ENCODE peak calls at places on chromosomes 12 and 14, in four cellular contexts. One of them, this sample, is unnamed.

GRCh38 chr14:58599145-58599544 is 38.6 kb upstream of the DACT1 start:
- DNase-seq in HEK293T: no peak
- DNase-seq in EH: no peak
- DNase-seq in stimulated activated CD4-positive, alpha-beta T cell treated with anti-CD3 and anti-CD28 coated beads, Interleukin-12 subunit alpha, Interleukin-12 subunit beta, amount 100 ng/mL, for 48 hours: no peak
- DNase-seq in this sample: no peak

GRCh38 chr12:52254180-52254964 is 20.1 kb upstream of the KRT86 start:
- DNase-seq in HEK293T: no peak
- DNase-seq in stimulated activated CD4-positive, alpha-beta T cell treated with anti-CD3 and anti-CD28 coated beads, Interleukin-12 subunit alpha, Interleukin-12 subunit beta, amount 100 ng/mL, for 48 hours: no peak
- DNase-seq in EH: no peak
- DNase-seq in this sample: no peak

GRCh38 chr14:37202265-37202664 is 4.5 kb downstream of the MIPOL1 start:
- DNase-seq in stimulated activated CD4-positive, alpha-beta T cell treated with anti-CD3 and anti-CD28 coated beads, Interleukin-12 subunit alpha, Interleukin-12 subunit beta, amount 100 ng/mL, for 48 hours: no peak
- DNase-seq in EH: peak; percentile 4
- DNase-seq in HEK293T: no peak
- DNase-seq in this sample: no peak

GRCh38 chr12:76530531-76530930 is 29.0 kb downstream of the OSBPL8 start:
- DNase-seq in stimulated activated CD4-positive, alpha-beta T cell treated with anti-CD3 and anti-CD28 coated beads, Interleukin-12 subunit alpha, Interleukin-12 subunit beta, amount 100 ng/mL, for 48 hours: no peak
- DNase-seq in EH: no peak
- DNase-seq in HEK293T: peak; percentile 13
- DNase-seq in this sample: no peak

GRCh38 chr14:100004392-100004791 is 60.8 kb upstream of the EVL start:
- DNase-seq in stimulated activated CD4-positive, alpha-beta T cell treated with anti-CD3 and anti-CD28 coated beads, Interleukin-12 subunit alpha, Interleukin-12 subunit beta, amount 100 ng/mL, for 48 hours: no peak
- DNase-seq in HEK293T: no peak
- DNase-seq in EH: no peak
- DNase-seq in this sample: no peak

GRCh38 chr14:71410578-71411279 is 503.5 kb downstream of the PCNX1 start:
- DNase-seq in HEK293T: no peak
- DNase-seq in stimulated activated CD4-positive, alpha-beta T cell treated with anti-CD3 and anti-CD28 coated beads, Interleukin-12 subunit alpha, Interleukin-12 subunit beta, amount 100 ng/mL, for 48 hours: no peak
- DNase-seq in EH: peak; percentile 36
- DNase-seq in this sample: no peak

GRCh38 chr14:22838631-22839041 is 2.3 kb downstream of the MMP14 start:
- DNase-seq in stimulated activated CD4-positive, alpha-beta T cell treated with anti-CD3 and anti-CD28 coated beads, Interleukin-12 subunit alpha, Interleukin-12 subunit beta, amount 100 ng/mL, for 48 hours: no peak
- DNase-seq in EH: peak; percentile 88
- DNase-seq in HEK293T: no peak
- DNase-seq in this sample: no peak

GRCh38 chr12:49342066-49342913 is 4.4 kb upstream of the DNAJC22 start:
- DNase-seq in HEK293T: peak; percentile 88
- DNase-seq in stimulated activated CD4-positive, alpha-beta T cell treated with anti-CD3 and anti-CD28 coated beads, Interleukin-12 subunit alpha, Interleukin-12 subunit beta, amount 100 ng/mL, for 48 hours: peak; percentile 77
- DNase-seq in EH: peak; percentile 74
- DNase-seq in this sample: no peak

GRCh38 chr14:104146651-104147345 is 8.4 kb downstream of the KIF26A start:
- DNase-seq in stimulated activated CD4-positive, alpha-beta T cell treated with anti-CD3 and anti-CD28 coated beads, Interleukin-12 subunit alpha, Interleukin-12 subunit beta, amount 100 ng/mL, for 48 hours: no peak
- DNase-seq in EH: no peak
- DNase-seq in HEK293T: no peak
- DNase-seq in this sample: no peak

GRCh38 chr14:37595809-37596595 is 573 bp downstream of the TTC6 start:
- DNase-seq in stimulated activated CD4-positive, alpha-beta T cell treated with anti-CD3 and anti-CD28 coated beads, Interleukin-12 subunit alpha, Interleukin-12 subunit beta, amount 100 ng/mL, for 48 hours: peak; percentile 72
- DNase-seq in EH: peak; percentile 16
- DNase-seq in HEK293T: peak; percentile 36
- DNase-seq in this sample: no peak

GRCh38 chr14:59829941-59830734 is 40.4 kb downstream of the RTN1 start:
- DNase-seq in HEK293T: no peak
- DNase-seq in EH: peak; percentile 1
- DNase-seq in stimulated activated CD4-positive, alpha-beta T cell treated with anti-CD3 and anti-CD28 coated beads, Interleukin-12 subunit alpha, Interleukin-12 subunit beta, amount 100 ng/mL, for 48 hours: no peak
- DNase-seq in this sample: no peak

GRCh38 chr12:132151145-132151765 is 7.0 kb downstream of the NOC4L start:
- DNase-seq in stimulated activated CD4-positive, alpha-beta T cell treated with anti-CD3 and anti-CD28 coated beads, Interleukin-12 subunit alpha, Interleukin-12 subunit beta, amount 100 ng/mL, for 48 hours: no peak
- DNase-seq in HEK293T: no peak
- DNase-seq in EH: no peak
- DNase-seq in this sample: no peak

GRCh38 chr14:68393178-68393763 is 399.6 kb downstream of the ZFP36L1 start:
- DNase-seq in HEK293T: peak; percentile 9
- DNase-seq in stimulated activated CD4-positive, alpha-beta T cell treated with anti-CD3 and anti-CD28 coated beads, Interleukin-12 subunit alpha, Interleukin-12 subunit beta, amount 100 ng/mL, for 48 hours: no peak
- DNase-seq in EH: no peak
- DNase-seq in this sample: no peak

GRCh38 chr14:42665083-42665482 is 1058.4 kb downstream of the LRFN5 start:
- DNase-seq in EH: no peak
- DNase-seq in HEK293T: no peak
- DNase-seq in stimulated activated CD4-positive, alpha-beta T cell treated with anti-CD3 and anti-CD28 coated beads, Interleukin-12 subunit alpha, Interleukin-12 subunit beta, amount 100 ng/mL, for 48 hours: no peak
- DNase-seq in this sample: no peak

GRCh38 chr14:90580381-90581335 is 183.8 kb downstream of the CALM1 start:
- DNase-seq in HEK293T: no peak
- DNase-seq in stimulated activated CD4-positive, alpha-beta T cell treated with anti-CD3 and anti-CD28 coated beads, Interleukin-12 subunit alpha, Interleukin-12 subunit beta, amount 100 ng/mL, for 48 hours: no peak
- DNase-seq in EH: no peak
- DNase-seq in this sample: no peak

GRCh38 chr12:22729431-22729830 is 104.5 kb downstream of the ETNK1 start:
- DNase-seq in HEK293T: no peak
- DNase-seq in stimulated activated CD4-positive, alpha-beta T cell treated with anti-CD3 and anti-CD28 coated beads, Interleukin-12 subunit alpha, Interleukin-12 subunit beta, amount 100 ng/mL, for 48 hours: no peak
- DNase-seq in EH: no peak
- DNase-seq in this sample: no peak

GRCh38 chr12:21773799-21774198 is 707 bp downstream of the KCNJ8 start:
- DNase-seq in HEK293T: no peak
- DNase-seq in EH: peak; percentile 29
- DNase-seq in stimulated activated CD4-positive, alpha-beta T cell treated with anti-CD3 and anti-CD28 coated beads, Interleukin-12 subunit alpha, Interleukin-12 subunit beta, amount 100 ng/mL, for 48 hours: no peak
- DNase-seq in this sample: no peak

GRCh38 chr12:4274960-4275868 is 1.7 kb downstream of the CCND2 start:
- DNase-seq in EH: peak; percentile 8
- DNase-seq in stimulated activated CD4-positive, alpha-beta T cell treated with anti-CD3 and anti-CD28 coated beads, Interleukin-12 subunit alpha, Interleukin-12 subunit beta, amount 100 ng/mL, for 48 hours: no peak
- DNase-seq in HEK293T: no peak
- DNase-seq in this sample: no peak

GRCh38 chr14:90382491-90383125 is 14.2 kb upstream of the CALM1 start:
- DNase-seq in stimulated activated CD4-positive, alpha-beta T cell treated with anti-CD3 and anti-CD28 coated beads, Interleukin-12 subunit alpha, Interleukin-12 subunit beta, amount 100 ng/mL, for 48 hours: peak; percentile 48
- DNase-seq in EH: peak; percentile 85
- DNase-seq in HEK293T: peak; percentile 63
- DNase-seq in this sample: no peak

GRCh38 chr12:53064613-53065415 is 14.4 kb downstream of the SPRYD3 start:
- DNase-seq in EH: no peak
- DNase-seq in HEK293T: no peak
- DNase-seq in stimulated activated CD4-positive, alpha-beta T cell treated with anti-CD3 and anti-CD28 coated beads, Interleukin-12 subunit alpha, Interleukin-12 subunit beta, amount 100 ng/mL, for 48 hours: no peak
- DNase-seq in this sample: no peak

GRCh38 chr12:6873094-6874006 is at the start of gene SPSB2:
- DNase-seq in stimulated activated CD4-positive, alpha-beta T cell treated with anti-CD3 and anti-CD28 coated beads, Interleukin-12 subunit alpha, Interleukin-12 subunit beta, amount 100 ng/mL, for 48 hours: peak; percentile 96
- DNase-seq in HEK293T: peak; percentile 96
- DNase-seq in EH: peak; percentile 95
- DNase-seq in this sample: peak; percentile 77

GRCh38 chr14:56482306-56482705 is 97.3 kb upstream of the TMEM260 start:
- DNase-seq in EH: peak; percentile 18
- DNase-seq in HEK293T: peak; percentile 45
- DNase-seq in stimulated activated CD4-positive, alpha-beta T cell treated with anti-CD3 and anti-CD28 coated beads, Interleukin-12 subunit alpha, Interleukin-12 subunit beta, amount 100 ng/mL, for 48 hours: no peak
- DNase-seq in this sample: no peak

GRCh38 chr12:34406228-34406995 is 384.1 kb downstream of the ALG10 start:
- DNase-seq in stimulated activated CD4-positive, alpha-beta T cell treated with anti-CD3 and anti-CD28 coated beads, Interleukin-12 subunit alpha, Interleukin-12 subunit beta, amount 100 ng/mL, for 48 hours: no peak
- DNase-seq in HEK293T: peak; percentile 0
- DNase-seq in EH: no peak
- DNase-seq in this sample: no peak

GRCh38 chr12:103915306-103915705 is 14.9 kb upstream of the HSP90B1 start:
- DNase-seq in stimulated activated CD4-positive, alpha-beta T cell treated with anti-CD3 and anti-CD28 coated beads, Interleukin-12 subunit alpha, Interleukin-12 subunit beta, amount 100 ng/mL, for 48 hours: no peak
- DNase-seq in EH: peak; percentile 26
- DNase-seq in HEK293T: no peak
- DNase-seq in this sample: no peak

GRCh38 chr12:128823216-128823915 is 392 bp downstream of the SLC15A4 start:
- DNase-seq in EH: no peak
- DNase-seq in stimulated activated CD4-positive, alpha-beta T cell treated with anti-CD3 and anti-CD28 coated beads, Interleukin-12 subunit alpha, Interleukin-12 subunit beta, amount 100 ng/mL, for 48 hours: no peak
- DNase-seq in HEK293T: peak; percentile 39
- DNase-seq in this sample: no peak

GRCh38 chr12:105983622-105984325 is 155.0 kb downstream of the NUAK1 start:
- DNase-seq in EH: peak; percentile 93
- DNase-seq in HEK293T: no peak
- DNase-seq in stimulated activated CD4-positive, alpha-beta T cell treated with anti-CD3 and anti-CD28 coated beads, Interleukin-12 subunit alpha, Interleukin-12 subunit beta, amount 100 ng/mL, for 48 hours: no peak
- DNase-seq in this sample: no peak

GRCh38 chr12:645563-646071 is 17.6 kb downstream of the NINJ2 start:
- DNase-seq in EH: peak; percentile 75
- DNase-seq in HEK293T: no peak
- DNase-seq in stimulated activated CD4-positive, alpha-beta T cell treated with anti-CD3 and anti-CD28 coated beads, Interleukin-12 subunit alpha, Interleukin-12 subunit beta, amount 100 ng/mL, for 48 hours: no peak
- DNase-seq in this sample: no peak

GRCh38 chr14:101709962-101710891 is 51.3 kb upstream of the PPP2R5C start:
- DNase-seq in EH: no peak
- DNase-seq in HEK293T: no peak
- DNase-seq in stimulated activated CD4-positive, alpha-beta T cell treated with anti-CD3 and anti-CD28 coated beads, Interleukin-12 subunit alpha, Interleukin-12 subunit beta, amount 100 ng/mL, for 48 hours: no peak
- DNase-seq in this sample: no peak

GRCh38 chr12:19021240-19021639 is 108.3 kb upstream of the PLEKHA5 start:
- DNase-seq in stimulated activated CD4-positive, alpha-beta T cell treated with anti-CD3 and anti-CD28 coated beads, Interleukin-12 subunit alpha, Interleukin-12 subunit beta, amount 100 ng/mL, for 48 hours: no peak
- DNase-seq in HEK293T: no peak
- DNase-seq in EH: no peak
- DNase-seq in this sample: no peak

GRCh38 chr12:70543444-70543843 is 93.8 kb downstream of the PTPRB start:
- DNase-seq in stimulated activated CD4-positive, alpha-beta T cell treated with anti-CD3 and anti-CD28 coated beads, Interleukin-12 subunit alpha, Interleukin-12 subunit beta, amount 100 ng/mL, for 48 hours: no peak
- DNase-seq in EH: peak; percentile 96
- DNase-seq in HEK293T: no peak
- DNase-seq in this sample: peak; percentile 65

GRCh38 chr12:62347922-62348650 is 87.9 kb downstream of the USP15 start:
- DNase-seq in HEK293T: no peak
- DNase-seq in stimulated activated CD4-positive, alpha-beta T cell treated with anti-CD3 and anti-CD28 coated beads, Interleukin-12 subunit alpha, Interleukin-12 subunit beta, amount 100 ng/mL, for 48 hours: no peak
- DNase-seq in EH: peak; percentile 56
- DNase-seq in this sample: no peak

GRCh38 chr14:37588956-37589737 is 5.9 kb downstream of the FOXA1 start:
- DNase-seq in EH: no peak
- DNase-seq in HEK293T: no peak
- DNase-seq in stimulated activated CD4-positive, alpha-beta T cell treated with anti-CD3 and anti-CD28 coated beads, Interleukin-12 subunit alpha, Interleukin-12 subunit beta, amount 100 ng/mL, for 48 hours: no peak
- DNase-seq in this sample: no peak

GRCh38 chr14:104388631-104389325 is 190.8 kb upstream of the C14orf180 start:
- DNase-seq in EH: no peak
- DNase-seq in HEK293T: no peak
- DNase-seq in stimulated activated CD4-positive, alpha-beta T cell treated with anti-CD3 and anti-CD28 coated beads, Interleukin-12 subunit alpha, Interleukin-12 subunit beta, amount 100 ng/mL, for 48 hours: no peak
- DNase-seq in this sample: no peak

GRCh38 chr12:2335517-2335916 is 282.7 kb downstream of the CACNA1C start:
- DNase-seq in EH: peak; percentile 67
- DNase-seq in stimulated activated CD4-positive, alpha-beta T cell treated with anti-CD3 and anti-CD28 coated beads, Interleukin-12 subunit alpha, Interleukin-12 subunit beta, amount 100 ng/mL, for 48 hours: no peak
- DNase-seq in HEK293T: no peak
- DNase-seq in this sample: no peak

GRCh38 chr14:50985816-50986396 is 41.6 kb upstream of the PYGL start:
- DNase-seq in EH: no peak
- DNase-seq in HEK293T: no peak
- DNase-seq in stimulated activated CD4-positive, alpha-beta T cell treated with anti-CD3 and anti-CD28 coated beads, Interleukin-12 subunit alpha, Interleukin-12 subunit beta, amount 100 ng/mL, for 48 hours: no peak
- DNase-seq in this sample: no peak

GRCh38 chr12:64534672-64535199 is 75.6 kb upstream of the RASSF3 start:
- DNase-seq in stimulated activated CD4-positive, alpha-beta T cell treated with anti-CD3 and anti-CD28 coated beads, Interleukin-12 subunit alpha, Interleukin-12 subunit beta, amount 100 ng/mL, for 48 hours: no peak
- DNase-seq in EH: no peak
- DNase-seq in HEK293T: no peak
- DNase-seq in this sample: no peak

GRCh38 chr12:72234871-72235270 is 37.3 kb upstream of the TRHDE start:
- DNase-seq in HEK293T: no peak
- DNase-seq in stimulated activated CD4-positive, alpha-beta T cell treated with anti-CD3 and anti-CD28 coated beads, Interleukin-12 subunit alpha, Interleukin-12 subunit beta, amount 100 ng/mL, for 48 hours: no peak
- DNase-seq in EH: peak; percentile 52
- DNase-seq in this sample: no peak